ENCODE peak calls at places on chromosomes 3 and 15, in five cellular contexts. I is suprapubic skin; U is CD4-positive, alpha-beta memory T cell; P is neural progenitor cell; V is heart right ventricle. R is an unnamed sample. For H3K36me3 and H3K4me1, the result is how much of the 10 kb centered on the place peaks cover.

GRCh38 chr15:25181290-25182097 is 226.7 kb downstream of the SNRPN start:
- DNase-seq in P (no peak), I (peak), U (no peak), V (no peak), R (no peak)

GRCh38 chr15:68232937-68233336 is 3.4 kb upstream of the CLN6 start:
- DNase-seq in V (no peak), U (no peak), P (no peak), I (no peak), R (no peak)

GRCh38 chr3:170475091-170475705 is 56.5 kb downstream of the CLDN11 start:
- DNase-seq in I (no peak), V (no peak), U (no peak), P (no peak), R (no peak)

GRCh38 chr15:85374831-85375230 is 5.6 kb upstream of the AKAP13 start:
- DNase-seq in V (no peak), I (no peak), P (no peak), U (no peak), R (no peak)

GRCh38 chr3:180870008-180870733 is 42.3 kb upstream of the FXR1 start:
- DNase-seq in V (peak), I (peak), P (peak), U (no peak), R (no peak)

GRCh38 chr3:35670408-35670807 is 31.1 kb downstream of the ARPP21 start:
- DNase-seq in U (no peak), V (no peak), I (no peak), P (no peak), R (no peak)

GRCh38 chr3:128278761-128279593 is 125.7 kb downstream of the EEFSEC start:
- DNase-seq in U (no peak), P (peak), I (peak), V (peak), R (no peak)

GRCh38 chr3:169952045-169952444 is 14.6 kb upstream of the SEC62 start:
- DNase-seq in U (no peak), V (no peak), P (no peak), I (no peak), R (no peak)

GRCh38 chr15:80003171-80003570 is 32.2 kb upstream of the BCL2A1 start:
- DNase-seq in U (no peak), I (peak), V (no peak), P (no peak), R (no peak)

GRCh38 chr15:25501828-25502446 is 63.1 kb upstream of the UBE3A start:
- DNase-seq in I (no peak), V (peak), P (peak), U (peak), R (no peak)

GRCh38 chr3:69079269-69080159 is 651 bp downstream of the UBA3 start:
- DNase-seq in V (no peak), P (peak), I (no peak), U (no peak), R (no peak)

GRCh38 chr3:190486201-190486865 is 27.6 kb upstream of the IL1RAP start:
- DNase-seq in P (no peak), U (no peak), I (no peak), V (no peak), R (no peak)

GRCh38 chr15:98085003-98085639 is 124.6 kb downstream of the ARRDC4 start:
- DNase-seq in P (peak), V (peak), U (peak), I (no peak), R (no peak)

GRCh38 chr3:195697582-195698324 is 23.0 kb upstream of the MUC20 start:
- DNase-seq in V (no peak), U (no peak), P (peak), I (no peak), R (no peak)

GRCh38 chr15:57537072-57537471 is 54.6 kb upstream of the MYZAP start:
- DNase-seq in P (peak), V (no peak), U (no peak), I (no peak), R (no peak)

GRCh38 chr15:83873966-83874365 is 220.0 kb downstream of the ADAMTSL3 start:
- DNase-seq in V (no peak), I (no peak), U (no peak), P (no peak), R (no peak)

GRCh38 chr3:108407858-108408257 is 102.5 kb downstream of the MYH15 start:
- DNase-seq in I (no peak), U (no peak), P (no peak), V (no peak), R (no peak)

GRCh38 chr3:77539014-77539413 is 499.1 kb downstream of the ROBO2 start:
- DNase-seq in U (no peak), V (no peak), I (no peak), P (peak), R (no peak)

GRCh38 chr3:97917813-97918536 is 54.3 kb downstream of the RIOX2 start:
- DNase-seq in V (no peak), I (no peak), U (no peak), P (no peak), R (no peak)

GRCh38 chr3:44924102-44925084 is 50.0 kb downstream of the TGM4 start:
- DNase-seq in U (no peak), P (no peak), V (no peak), I (no peak), R (no peak)

DNA sequence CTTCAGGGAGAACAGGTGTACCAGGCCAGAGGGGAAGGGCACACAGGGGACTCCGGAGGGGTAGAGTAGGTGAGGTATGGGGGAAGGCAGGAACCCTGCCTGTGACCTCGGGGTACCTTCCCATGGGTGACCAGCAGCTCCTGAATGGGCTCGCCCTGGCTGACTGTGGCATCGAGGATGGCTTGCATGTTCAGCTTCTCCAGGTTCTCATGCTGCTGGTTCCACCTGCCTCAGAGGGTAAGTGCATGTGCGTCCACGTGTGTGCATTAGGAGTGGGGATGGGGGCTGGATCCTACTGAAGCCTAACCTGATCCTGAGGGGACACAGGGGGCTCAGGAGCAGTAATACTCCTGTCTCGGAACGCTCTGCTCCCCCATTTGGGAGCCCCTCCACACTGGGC is 524 bp downstream of the ZMYND10 start:
- DNase-seq in P (no peak), V (no peak), I (no peak), U (no peak), R (no peak)
- H3K4me3 ChIP-seq in P (peak), V (peak), I (peak), U (peak), R (peak)

DNA sequence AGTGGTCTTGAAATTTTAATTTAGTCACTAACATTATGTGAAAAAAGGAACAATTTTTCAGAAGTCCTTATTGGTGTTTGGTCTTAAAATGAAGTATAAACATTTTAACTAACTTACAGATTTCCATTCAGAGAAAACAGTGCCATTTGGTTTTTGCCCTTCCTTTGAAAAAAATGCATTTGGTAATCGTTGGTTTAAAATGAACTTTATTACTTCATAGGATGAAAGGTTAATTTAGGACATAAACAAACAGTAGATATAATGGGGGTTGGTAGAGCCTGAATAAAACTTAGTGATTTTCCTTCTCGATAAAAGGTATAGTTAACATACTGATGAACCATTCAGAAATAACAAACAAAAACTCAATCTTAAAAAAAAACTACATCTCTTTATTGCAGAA is 39.7 kb downstream of the TFG start:
- DNase-seq in P (no peak), I (no peak), V (no peak), U (no peak), R (no peak)
- H3K36me3 ChIP-seq in P (under half), I (half or more), V (under half), U (half or more), R (under half)

GRCh38 chr3:123313889-123314288 is 112.1 kb downstream of the SEC22A start:
- DNase-seq in P (no peak), I (no peak), V (no peak), U (no peak), R (no peak)
- H3K4me1 ChIP-seq in P (under half), I (under half), V (under half), U (under half), R (under half)

GRCh38 chr15:51094606-51095569 is at the start of gene TNFAIP8L3:
- DNase-seq in V (no peak), U (no peak), P (peak), I (no peak), R (no peak)
- H3K4me3 ChIP-seq in V (peak), U (no peak), P (peak), I (peak), R (no peak)

GRCh38 chr15:64854041-64854440 is 12.3 kb downstream of the PLEKHO2 start:
- DNase-seq in U (no peak), V (no peak), P (peak), I (no peak), R (no peak)
- H3K36me3 ChIP-seq in U (half or more), V (under half), P (under half), I (under half), R (under half)

DNA sequence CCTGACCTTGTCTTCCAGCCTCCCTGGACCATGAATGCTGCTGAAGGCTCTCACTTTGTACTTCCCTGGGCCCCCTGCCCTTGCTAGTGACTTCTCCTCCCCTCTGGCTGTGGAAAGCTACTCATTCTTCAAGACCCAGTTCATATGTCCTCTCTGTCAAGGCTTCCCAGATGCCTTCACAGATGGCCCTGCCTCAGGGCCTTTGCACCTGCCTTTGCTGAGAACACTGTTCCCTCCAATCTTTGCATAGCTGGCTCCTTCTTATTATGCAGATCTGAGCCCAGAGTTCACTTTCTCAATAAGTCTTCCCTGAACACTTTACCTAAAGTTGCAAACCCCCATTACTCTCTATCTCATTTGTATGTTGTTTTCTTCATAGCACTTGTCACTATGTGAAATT is 97.1 kb upstream of the CTDSPL start:
- DNase-seq in I (no peak), V (no peak), U (no peak), P (no peak), R (no peak)
- H3K4me1 ChIP-seq in I (under half), V (half or more), U (under half), P (under half), R (under half)

DNA sequence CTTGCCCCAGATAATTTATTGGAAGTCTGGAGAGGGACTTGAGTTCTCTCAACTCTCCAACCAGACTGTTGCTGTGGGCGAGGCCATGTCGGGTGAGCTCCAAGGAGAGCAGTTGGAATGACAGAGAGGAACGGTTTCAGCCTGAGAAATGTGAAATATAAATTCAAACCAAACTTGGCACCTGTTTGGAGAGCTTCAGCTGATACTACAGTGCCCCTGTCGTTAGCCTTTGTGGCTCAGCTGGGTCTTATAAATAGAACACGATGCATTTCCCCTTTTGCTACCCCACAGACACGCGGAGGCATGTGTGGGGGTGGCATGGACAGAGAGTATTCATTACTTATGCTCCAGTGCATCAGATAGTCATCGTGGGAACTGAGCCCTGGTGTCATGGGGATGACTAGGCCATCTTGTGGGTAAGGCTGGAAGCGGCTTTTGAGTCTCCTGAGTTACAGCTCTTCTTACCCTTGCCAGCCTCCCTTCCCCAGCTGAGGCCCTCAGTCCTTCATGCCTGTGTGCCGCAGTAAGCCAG is 15.6 kb downstream of the SMAD3 start:
- DNase-seq in V (peak), I (no peak), P (no peak), U (no peak), R (no peak)
- H3K4me3 ChIP-seq in V (no peak), I (peak), P (no peak), U (no peak), R (no peak)

DNA sequence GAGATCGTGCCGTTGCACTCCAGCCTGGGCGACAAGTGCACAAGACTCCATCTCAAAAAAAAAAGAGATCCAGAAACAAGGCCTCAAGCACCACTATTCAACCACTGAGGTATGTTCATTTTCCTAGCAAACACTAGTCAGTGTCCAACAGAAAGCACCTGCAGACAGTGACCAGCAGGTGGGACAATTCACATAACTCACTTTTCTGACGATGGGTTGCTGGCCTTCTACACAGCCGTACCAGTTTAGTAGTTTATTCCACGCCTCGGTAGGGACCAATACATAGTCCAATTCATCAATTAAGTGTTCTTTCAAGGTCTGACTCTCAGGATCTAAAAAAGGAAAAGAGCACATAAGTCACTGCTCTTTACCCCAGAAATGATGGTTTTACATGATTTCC is 12.4 kb downstream of the USP4 start:
- DNase-seq in I (no peak), P (peak), V (no peak), U (no peak), R (no peak)
- H3K36me3 ChIP-seq in I (half or more), P (under half), V (under half), U (half or more), R (half or more)